ENCODE peak calls at places on chromosomes 5 and 9, in four cellular contexts. One of them, this sample, is unnamed.

GRCh38 chr9:129170229-129170628 is 7.8 kb downstream of the IER5L start:
- DNase-seq in HL-60: no peak
- DNase-seq in fibroblast of lung: no peak
- DNase-seq in pancreas: no peak
- DNase-seq in this sample: no peak

GRCh38 chr9:135241381-135242380 is 154.2 kb downstream of the OLFM1 start:
- DNase-seq in HL-60: no peak
- DNase-seq in pancreas: peak; percentile 47
- DNase-seq in fibroblast of lung: no peak
- DNase-seq in this sample: no peak

GRCh38 chr5:31921852-31922305 is 252.2 kb downstream of the GOLPH3 start:
- DNase-seq in HL-60: no peak
- DNase-seq in fibroblast of lung: peak; percentile 77
- DNase-seq in pancreas: no peak
- DNase-seq in this sample: no peak

GRCh38 chr5:16856531-16856930 is 79.6 kb downstream of the MYO10 start:
- DNase-seq in pancreas: no peak
- DNase-seq in fibroblast of lung: peak; percentile 59
- DNase-seq in HL-60: peak; percentile 11
- DNase-seq in this sample: no peak

GRCh38 chr5:102014371-102014770 is 281.7 kb downstream of the SLCO4C1 start:
- DNase-seq in fibroblast of lung: no peak
- DNase-seq in HL-60: no peak
- DNase-seq in pancreas: no peak
- DNase-seq in this sample: no peak

GRCh38 chr5:14347522-14347921 is 204.4 kb downstream of the TRIO start:
- DNase-seq in fibroblast of lung: no peak
- DNase-seq in pancreas: no peak
- DNase-seq in HL-60: no peak
- DNase-seq in this sample: no peak

GRCh38 chr9:91101598-91102168 is 260.0 kb downstream of the AUH start:
- DNase-seq in pancreas: no peak
- DNase-seq in fibroblast of lung: no peak
- DNase-seq in HL-60: no peak
- DNase-seq in this sample: no peak

GRCh38 chr5:155728146-155728856 is 598.7 kb upstream of the SGCD start:
- DNase-seq in pancreas: peak; percentile 84
- DNase-seq in fibroblast of lung: peak; percentile 15
- DNase-seq in HL-60: no peak
- DNase-seq in this sample: peak; percentile 81

GRCh38 chr5:65163698-65164097 is 318.0 kb downstream of the ADAMTS6 start:
- DNase-seq in pancreas: no peak
- DNase-seq in HL-60: no peak
- DNase-seq in fibroblast of lung: no peak
- DNase-seq in this sample: no peak

GRCh38 chr5:160649304-160649703 is 202.7 kb downstream of the ATP10B start:
- DNase-seq in HL-60: peak; percentile 4
- DNase-seq in pancreas: no peak
- DNase-seq in fibroblast of lung: no peak
- DNase-seq in this sample: no peak
- TF ChIP-seq CTCF in HL-60: peak; percentile 29
- TF ChIP-seq CTCF in pancreas: no peak
- TF ChIP-seq CTCF in fibroblast of lung: no peak
- TF ChIP-seq CTCF in this sample: no peak

GRCh38 chr5:96785271-96785670 is 22.5 kb downstream of the ERAP1 start:
- DNase-seq in HL-60: no peak
- DNase-seq in pancreas: no peak
- DNase-seq in fibroblast of lung: no peak
- DNase-seq in this sample: no peak
- TF ChIP-seq CTCF in HL-60: no peak
- TF ChIP-seq CTCF in pancreas: no peak
- TF ChIP-seq CTCF in fibroblast of lung: no peak
- TF ChIP-seq CTCF in this sample: no peak

GRCh38 chr5:178831049-178831448 is 28.7 kb upstream of the ZNF354B start:
- DNase-seq in fibroblast of lung: no peak
- DNase-seq in HL-60: no peak
- DNase-seq in pancreas: no peak
- DNase-seq in this sample: no peak
- TF ChIP-seq CTCF in fibroblast of lung: no peak
- TF ChIP-seq CTCF in HL-60: no peak
- TF ChIP-seq CTCF in pancreas: no peak
- TF ChIP-seq CTCF in this sample: no peak

DNA sequence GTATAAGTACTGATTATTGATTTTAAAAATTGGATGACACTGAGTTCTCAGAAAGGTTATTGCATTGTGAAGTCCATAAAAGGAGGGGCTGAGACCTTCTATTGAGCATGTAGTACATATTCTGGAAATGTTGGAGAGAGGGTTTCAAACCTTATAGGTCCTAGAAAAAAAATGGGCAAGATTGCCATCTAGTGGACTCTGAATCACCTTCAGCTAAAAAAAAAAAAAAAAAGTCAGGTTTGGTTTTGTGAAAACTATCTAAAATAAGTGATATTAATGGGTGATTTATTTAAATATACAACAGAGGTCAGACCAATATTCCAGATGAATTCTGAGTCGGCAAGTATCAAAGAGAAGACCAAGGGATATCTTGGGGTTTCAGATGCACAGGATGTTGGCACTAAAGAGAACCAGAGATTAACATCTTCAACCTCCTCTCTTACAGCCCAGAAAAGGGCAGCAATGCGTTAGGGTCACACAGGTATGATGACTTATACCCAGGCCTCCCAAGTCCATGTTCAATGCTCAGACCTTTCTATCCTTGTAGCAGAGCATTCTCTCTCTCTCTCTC is 109.8 kb upstream of the NMUR2 start:
- DNase-seq in pancreas: no peak
- DNase-seq in HL-60: no peak
- DNase-seq in fibroblast of lung: peak; percentile 35
- DNase-seq in this sample: no peak
- TF ChIP-seq CTCF in pancreas: no peak
- TF ChIP-seq CTCF in HL-60: no peak
- TF ChIP-seq CTCF in fibroblast of lung: peak; percentile 29
- TF ChIP-seq CTCF in this sample: no peak